ENCODE peak calls at places on chromosomes 13 and 19, in ten cellular contexts. Q is posterior cingulate gyrus; T is non-pigmented ciliary epithelial cell; S is epithelial cell of esophagus; W is GM04504; O is naive thymus-derived CD4-positive, alpha-beta T cell; R is NCI-H748 treated with DMSO at 0.1 percent for 48 hours; U is HS-27A; B is hippocampal formation; C is T-helper 1 cell. F is an unnamed sample.

GRCh38 chr13:33034061-33034460 is 17.8 kb downstream of the KL start:
- DNase-seq in Q (no peak), T (no peak), S (no peak), W (no peak), O (no peak), R (no peak), U (no peak), B (no peak), C (no peak), F (no peak)

GRCh38 chr19:8702350-8702749 is 3.8 kb upstream of the ACTL9 start:
- DNase-seq in Q (no peak), T (no peak), S (peak; percentile 7), W (no peak), O (no peak), R (no peak), U (no peak), B (no peak), C (no peak), F (no peak)

GRCh38 chr13:23979361-23980159 is 82.3 kb upstream of the C1QTNF9B start:
- DNase-seq in Q (peak; percentile 90), T (no peak), S (peak; percentile 56), W (peak; percentile 71), O (no peak), R (peak; percentile 77), U (no peak), B (peak; percentile 65), C (peak; percentile 27), F (no peak)

GRCh38 chr19:39078436-39079200 is 5.5 kb upstream of the ACP7 start:
- DNase-seq in Q (no peak), T (peak; percentile 91), S (peak; percentile 96), W (peak; percentile 87), O (no peak), R (no peak), U (peak; percentile 98), B (peak; percentile 87), C (no peak), F (peak; percentile 98)

GRCh38 chr13:80047406-80047805 is 293.5 kb downstream of the SPRY2 start:
- DNase-seq in Q (no peak), T (peak; percentile 60), S (no peak), W (no peak), O (no peak), R (no peak), U (no peak), B (no peak), C (no peak), F (no peak)

GRCh38 chr13:93882086-93882651 is 597.3 kb downstream of the DCT start:
- DNase-seq in Q (no peak), T (no peak), S (no peak), W (no peak), O (no peak), R (no peak), U (no peak), B (no peak), C (no peak), F (no peak)

GRCh38 chr19:11767633-11768133 is 883 bp downstream of the ZNF441 start:
- DNase-seq in Q (peak; percentile 66), T (no peak), S (peak; percentile 12), W (peak; percentile 22), O (no peak), R (no peak), U (no peak), B (no peak), C (peak; percentile 4), F (no peak)

GRCh38 chr19:17788632-17789031 is 6.3 kb upstream of the B3GNT3 start:
- DNase-seq in Q (no peak), T (no peak), S (no peak), W (no peak), O (no peak), R (no peak), U (no peak), B (no peak), C (no peak), F (no peak)

GRCh38 chr13:42001580-42001979 is 40.7 kb upstream of the VWA8 start:
- DNase-seq in Q (no peak), T (peak; percentile 76), S (peak; percentile 83), W (peak; percentile 48), O (no peak), R (no peak), U (no peak), B (no peak), C (no peak), F (no peak)

GRCh38 chr13:75723927-75724326 is 87.8 kb downstream of the LMO7 start:
- DNase-seq in Q (no peak), T (no peak), S (no peak), W (no peak), O (no peak), R (no peak), U (no peak), B (no peak), C (no peak), F (no peak)

F was measured in HCT116.